ENCODE peak calls at places on chromosomes 11 and 22, in nine cellular contexts. One of them, this sample, is unnamed.

GRCh38 chr11:31767665-31768064 is 43.5 kb downstream of the PAX6 start:
- DNase-seq in body of pancreas: no peak
- DNase-seq in 8988T: no peak
- DNase-seq in NCI-H1694: no peak
- DNase-seq in cardiac muscle cell: no peak
- DNase-seq in globus pallidus: no peak
- DNase-seq in HFFc6: no peak
- DNase-seq in Caki2: no peak
- DNase-seq in stimulated activated CD8-positive, alpha-beta memory T cell treated with anti-CD3 and anti-CD28 coated beads, Interleukin-15, amount 100 ng/mL, for 1 hour: no peak
- DNase-seq in this sample: no peak

GRCh38 chr11:128686745-128687177 is 7.1 kb upstream of the FLI1 start:
- DNase-seq in stimulated activated CD8-positive, alpha-beta memory T cell treated with anti-CD3 and anti-CD28 coated beads, Interleukin-15, amount 100 ng/mL, for 1 hour: no peak
- DNase-seq in globus pallidus: no peak
- DNase-seq in 8988T: peak
- DNase-seq in Caki2: no peak
- DNase-seq in body of pancreas: peak
- DNase-seq in NCI-H1694: no peak
- DNase-seq in cardiac muscle cell: peak
- DNase-seq in HFFc6: no peak
- DNase-seq in this sample: peak

GRCh38 chr11:47847892-47848635 is at the start of gene NUP160:
- DNase-seq in NCI-H1694: peak
- DNase-seq in 8988T: peak
- DNase-seq in HFFc6: peak
- DNase-seq in Caki2: peak
- DNase-seq in stimulated activated CD8-positive, alpha-beta memory T cell treated with anti-CD3 and anti-CD28 coated beads, Interleukin-15, amount 100 ng/mL, for 1 hour: peak
- DNase-seq in globus pallidus: peak
- DNase-seq in body of pancreas: peak
- DNase-seq in cardiac muscle cell: peak
- DNase-seq in this sample: peak

GRCh38 chr11:46099973-46100335 is 21.3 kb downstream of the PHF21A start:
- DNase-seq in stimulated activated CD8-positive, alpha-beta memory T cell treated with anti-CD3 and anti-CD28 coated beads, Interleukin-15, amount 100 ng/mL, for 1 hour: no peak
- DNase-seq in Caki2: no peak
- DNase-seq in HFFc6: no peak
- DNase-seq in body of pancreas: no peak
- DNase-seq in 8988T: no peak
- DNase-seq in globus pallidus: no peak
- DNase-seq in NCI-H1694: no peak
- DNase-seq in cardiac muscle cell: peak
- DNase-seq in this sample: no peak

GRCh38 chr22:23301591-23301990 is 121.3 kb downstream of the BCR start:
- DNase-seq in 8988T: no peak
- DNase-seq in Caki2: no peak
- DNase-seq in HFFc6: no peak
- DNase-seq in globus pallidus: no peak
- DNase-seq in NCI-H1694: no peak
- DNase-seq in body of pancreas: no peak
- DNase-seq in cardiac muscle cell: no peak
- DNase-seq in stimulated activated CD8-positive, alpha-beta memory T cell treated with anti-CD3 and anti-CD28 coated beads, Interleukin-15, amount 100 ng/mL, for 1 hour: no peak
- DNase-seq in this sample: no peak

GRCh38 chr11:33151411-33151810 is 9.9 kb downstream of the CSTF3 start:
- DNase-seq in stimulated activated CD8-positive, alpha-beta memory T cell treated with anti-CD3 and anti-CD28 coated beads, Interleukin-15, amount 100 ng/mL, for 1 hour: no peak
- DNase-seq in cardiac muscle cell: no peak
- DNase-seq in globus pallidus: no peak
- DNase-seq in body of pancreas: no peak
- DNase-seq in HFFc6: no peak
- DNase-seq in NCI-H1694: no peak
- DNase-seq in Caki2: no peak
- DNase-seq in 8988T: no peak
- DNase-seq in this sample: no peak

GRCh38 chr22:35703861-35704584 is 13.6 kb upstream of the APOL5 start:
- DNase-seq in HFFc6: no peak
- DNase-seq in 8988T: no peak
- DNase-seq in NCI-H1694: no peak
- DNase-seq in stimulated activated CD8-positive, alpha-beta memory T cell treated with anti-CD3 and anti-CD28 coated beads, Interleukin-15, amount 100 ng/mL, for 1 hour: no peak
- DNase-seq in Caki2: no peak
- DNase-seq in body of pancreas: no peak
- DNase-seq in cardiac muscle cell: peak
- DNase-seq in globus pallidus: no peak
- DNase-seq in this sample: no peak

GRCh38 chr11:62546244-62546936 is at the start of gene AHNAK:
- DNase-seq in globus pallidus: no peak
- DNase-seq in body of pancreas: peak
- DNase-seq in 8988T: peak
- DNase-seq in cardiac muscle cell: peak
- DNase-seq in stimulated activated CD8-positive, alpha-beta memory T cell treated with anti-CD3 and anti-CD28 coated beads, Interleukin-15, amount 100 ng/mL, for 1 hour: no peak
- DNase-seq in Caki2: peak
- DNase-seq in HFFc6: peak
- DNase-seq in NCI-H1694: no peak
- DNase-seq in this sample: peak

GRCh38 chr11:134995746-134996145 is 583.7 kb upstream of the B3GAT1 start:
- DNase-seq in 8988T: no peak
- DNase-seq in HFFc6: no peak
- DNase-seq in stimulated activated CD8-positive, alpha-beta memory T cell treated with anti-CD3 and anti-CD28 coated beads, Interleukin-15, amount 100 ng/mL, for 1 hour: no peak
- DNase-seq in Caki2: no peak
- DNase-seq in cardiac muscle cell: no peak
- DNase-seq in globus pallidus: peak
- DNase-seq in body of pancreas: no peak
- DNase-seq in NCI-H1694: no peak
- DNase-seq in this sample: no peak

GRCh38 chr11:76284161-76284560 is 77.9 kb upstream of the WNT11 start:
- DNase-seq in body of pancreas: no peak
- DNase-seq in 8988T: no peak
- DNase-seq in stimulated activated CD8-positive, alpha-beta memory T cell treated with anti-CD3 and anti-CD28 coated beads, Interleukin-15, amount 100 ng/mL, for 1 hour: no peak
- DNase-seq in HFFc6: no peak
- DNase-seq in Caki2: no peak
- DNase-seq in NCI-H1694: no peak
- DNase-seq in cardiac muscle cell: no peak
- DNase-seq in globus pallidus: no peak
- DNase-seq in this sample: no peak

GRCh38 chr11:72278911-72279310 is 34.9 kb upstream of the PHOX2A start:
- DNase-seq in stimulated activated CD8-positive, alpha-beta memory T cell treated with anti-CD3 and anti-CD28 coated beads, Interleukin-15, amount 100 ng/mL, for 1 hour: no peak
- DNase-seq in cardiac muscle cell: peak
- DNase-seq in HFFc6: peak
- DNase-seq in Caki2: peak
- DNase-seq in 8988T: no peak
- DNase-seq in body of pancreas: no peak
- DNase-seq in globus pallidus: no peak
- DNase-seq in NCI-H1694: no peak
- DNase-seq in this sample: no peak

GRCh38 chr11:14444441-14445189 is 55.0 kb downstream of the COPB1 start:
- DNase-seq in cardiac muscle cell: no peak
- DNase-seq in globus pallidus: no peak
- DNase-seq in Caki2: no peak
- DNase-seq in 8988T: no peak
- DNase-seq in HFFc6: no peak
- DNase-seq in NCI-H1694: no peak
- DNase-seq in body of pancreas: no peak
- DNase-seq in stimulated activated CD8-positive, alpha-beta memory T cell treated with anti-CD3 and anti-CD28 coated beads, Interleukin-15, amount 100 ng/mL, for 1 hour: no peak
- DNase-seq in this sample: no peak

GRCh38 chr11:2804189-2804588 is 81.4 kb downstream of the CDKN1C start:
- DNase-seq in 8988T: no peak
- DNase-seq in body of pancreas: no peak
- DNase-seq in Caki2: no peak
- DNase-seq in NCI-H1694: no peak
- DNase-seq in stimulated activated CD8-positive, alpha-beta memory T cell treated with anti-CD3 and anti-CD28 coated beads, Interleukin-15, amount 100 ng/mL, for 1 hour: no peak
- DNase-seq in cardiac muscle cell: no peak
- DNase-seq in HFFc6: no peak
- DNase-seq in globus pallidus: no peak
- DNase-seq in this sample: no peak

GRCh38 chr11:5241461-5241860 is 7.2 kb upstream of the HBD start:
- DNase-seq in body of pancreas: no peak
- DNase-seq in stimulated activated CD8-positive, alpha-beta memory T cell treated with anti-CD3 and anti-CD28 coated beads, Interleukin-15, amount 100 ng/mL, for 1 hour: no peak
- DNase-seq in globus pallidus: no peak
- DNase-seq in HFFc6: no peak
- DNase-seq in 8988T: no peak
- DNase-seq in cardiac muscle cell: no peak
- DNase-seq in NCI-H1694: no peak
- DNase-seq in Caki2: no peak
- DNase-seq in this sample: no peak

GRCh38 chr11:8258771-8259170 is 4.9 kb downstream of the LMO1 start:
- DNase-seq in cardiac muscle cell: peak
- DNase-seq in 8988T: no peak
- DNase-seq in Caki2: peak
- DNase-seq in stimulated activated CD8-positive, alpha-beta memory T cell treated with anti-CD3 and anti-CD28 coated beads, Interleukin-15, amount 100 ng/mL, for 1 hour: no peak
- DNase-seq in NCI-H1694: no peak
- DNase-seq in globus pallidus: no peak
- DNase-seq in HFFc6: peak
- DNase-seq in body of pancreas: peak
- DNase-seq in this sample: no peak

GRCh38 chr22:43399338-43399979 is 12.4 kb upstream of the MPPED1 start:
- DNase-seq in NCI-H1694: no peak
- DNase-seq in HFFc6: no peak
- DNase-seq in stimulated activated CD8-positive, alpha-beta memory T cell treated with anti-CD3 and anti-CD28 coated beads, Interleukin-15, amount 100 ng/mL, for 1 hour: no peak
- DNase-seq in globus pallidus: no peak
- DNase-seq in cardiac muscle cell: no peak
- DNase-seq in 8988T: no peak
- DNase-seq in body of pancreas: no peak
- DNase-seq in Caki2: no peak
- DNase-seq in this sample: no peak

GRCh38 chr11:127458561-127458960 is 458.0 kb upstream of the KIRREL3 start:
- DNase-seq in 8988T: no peak
- DNase-seq in HFFc6: no peak
- DNase-seq in Caki2: no peak
- DNase-seq in NCI-H1694: no peak
- DNase-seq in stimulated activated CD8-positive, alpha-beta memory T cell treated with anti-CD3 and anti-CD28 coated beads, Interleukin-15, amount 100 ng/mL, for 1 hour: no peak
- DNase-seq in body of pancreas: no peak
- DNase-seq in globus pallidus: no peak
- DNase-seq in cardiac muscle cell: no peak
- DNase-seq in this sample: no peak

GRCh38 chr11:106998126-106998525 is 20.1 kb downstream of the GUCY1A2 start:
- DNase-seq in cardiac muscle cell: peak
- DNase-seq in HFFc6: peak
- DNase-seq in stimulated activated CD8-positive, alpha-beta memory T cell treated with anti-CD3 and anti-CD28 coated beads, Interleukin-15, amount 100 ng/mL, for 1 hour: no peak
- DNase-seq in body of pancreas: no peak
- DNase-seq in globus pallidus: no peak
- DNase-seq in Caki2: no peak
- DNase-seq in NCI-H1694: no peak
- DNase-seq in 8988T: no peak
- DNase-seq in this sample: no peak

GRCh38 chr11:66363805-66364535 is 7.6 kb downstream of the SLC29A2 start:
- DNase-seq in HFFc6: no peak
- DNase-seq in body of pancreas: peak
- DNase-seq in cardiac muscle cell: peak
- DNase-seq in stimulated activated CD8-positive, alpha-beta memory T cell treated with anti-CD3 and anti-CD28 coated beads, Interleukin-15, amount 100 ng/mL, for 1 hour: peak
- DNase-seq in Caki2: no peak
- DNase-seq in globus pallidus: no peak
- DNase-seq in NCI-H1694: peak
- DNase-seq in 8988T: peak
- DNase-seq in this sample: peak

GRCh38 chr11:102784380-102784779 is 4.0 kb upstream of the MMP10 start:
- DNase-seq in stimulated activated CD8-positive, alpha-beta memory T cell treated with anti-CD3 and anti-CD28 coated beads, Interleukin-15, amount 100 ng/mL, for 1 hour: no peak
- DNase-seq in globus pallidus: no peak
- DNase-seq in body of pancreas: no peak
- DNase-seq in cardiac muscle cell: no peak
- DNase-seq in 8988T: no peak
- DNase-seq in Caki2: no peak
- DNase-seq in NCI-H1694: no peak
- DNase-seq in HFFc6: no peak
- DNase-seq in this sample: no peak

GRCh38 chr11:19216021-19216420 is 14.2 kb upstream of the CSRP3 start:
- DNase-seq in stimulated activated CD8-positive, alpha-beta memory T cell treated with anti-CD3 and anti-CD28 coated beads, Interleukin-15, amount 100 ng/mL, for 1 hour: no peak
- DNase-seq in 8988T: no peak
- DNase-seq in body of pancreas: no peak
- DNase-seq in Caki2: no peak
- DNase-seq in globus pallidus: no peak
- DNase-seq in cardiac muscle cell: no peak
- DNase-seq in HFFc6: no peak
- DNase-seq in NCI-H1694: no peak
- DNase-seq in this sample: no peak

GRCh38 chr11:11311169-11311568 is 41.9 kb downstream of the CSNK2A3 start:
- DNase-seq in cardiac muscle cell: no peak
- DNase-seq in 8988T: no peak
- DNase-seq in body of pancreas: no peak
- DNase-seq in Caki2: no peak
- DNase-seq in stimulated activated CD8-positive, alpha-beta memory T cell treated with anti-CD3 and anti-CD28 coated beads, Interleukin-15, amount 100 ng/mL, for 1 hour: no peak
- DNase-seq in NCI-H1694: no peak
- DNase-seq in HFFc6: no peak
- DNase-seq in globus pallidus: no peak
- DNase-seq in this sample: no peak

GRCh38 chr11:46277623-46278386 is at the start of gene CREB3L1:
- DNase-seq in globus pallidus: no peak
- DNase-seq in body of pancreas: peak
- DNase-seq in stimulated activated CD8-positive, alpha-beta memory T cell treated with anti-CD3 and anti-CD28 coated beads, Interleukin-15, amount 100 ng/mL, for 1 hour: no peak
- DNase-seq in 8988T: peak
- DNase-seq in Caki2: no peak
- DNase-seq in cardiac muscle cell: peak
- DNase-seq in HFFc6: no peak
- DNase-seq in NCI-H1694: no peak
- DNase-seq in this sample: no peak

GRCh38 chr11:47566166-47566546 is 757 bp downstream of the PTPMT1 start:
- DNase-seq in Caki2: no peak
- DNase-seq in cardiac muscle cell: no peak
- DNase-seq in globus pallidus: no peak
- DNase-seq in HFFc6: no peak
- DNase-seq in body of pancreas: peak
- DNase-seq in stimulated activated CD8-positive, alpha-beta memory T cell treated with anti-CD3 and anti-CD28 coated beads, Interleukin-15, amount 100 ng/mL, for 1 hour: no peak
- DNase-seq in 8988T: no peak
- DNase-seq in NCI-H1694: no peak
- DNase-seq in this sample: no peak

GRCh38 chr11:643849-644738 is 7.0 kb downstream of the DRD4 start:
- DNase-seq in cardiac muscle cell: no peak
- DNase-seq in body of pancreas: no peak
- DNase-seq in HFFc6: no peak
- DNase-seq in 8988T: peak
- DNase-seq in globus pallidus: no peak
- DNase-seq in stimulated activated CD8-positive, alpha-beta memory T cell treated with anti-CD3 and anti-CD28 coated beads, Interleukin-15, amount 100 ng/mL, for 1 hour: no peak
- DNase-seq in NCI-H1694: no peak
- DNase-seq in Caki2: no peak
- DNase-seq in this sample: no peak